ENCODE peak calls at places on chromosome 1, in five cellular contexts. One of them, this sample, is unnamed.
A peak's percentile ranks its signal among the peaks of the same experiment; 100 is the strongest.

GRCh38 chr1:112316254-112316653 is 79.8 kb upstream of the CTTNBP2NL start:
- DNase-seq in substantia nigra: no peak
- DNase-seq in tibial artery: no peak
- DNase-seq in T-helper 9 cell: no peak
- DNase-seq in renal cortical epithelial cell: no peak
- DNase-seq in this sample: no peak

GRCh38 chr1:89089962-89090361 is 25.0 kb upstream of the GBP1 start:
- DNase-seq in substantia nigra: no peak
- DNase-seq in tibial artery: no peak
- DNase-seq in T-helper 9 cell: no peak
- DNase-seq in renal cortical epithelial cell: no peak
- DNase-seq in this sample: no peak

GRCh38 chr1:95223110-95223509 is 10.9 kb upstream of the RWDD3 start:
- DNase-seq in substantia nigra: no peak
- DNase-seq in tibial artery: no peak
- DNase-seq in T-helper 9 cell: no peak
- DNase-seq in renal cortical epithelial cell: peak; percentile 55
- DNase-seq in this sample: no peak

GRCh38 chr1:202176949-202177927 is 16.4 kb upstream of the LGR6 start:
- DNase-seq in substantia nigra: no peak
- DNase-seq in tibial artery: no peak
- DNase-seq in T-helper 9 cell: no peak
- DNase-seq in renal cortical epithelial cell: no peak
- DNase-seq in this sample: no peak

GRCh38 chr1:25123551-25123950 is 108.8 kb downstream of the SYF2 start:
- DNase-seq in substantia nigra: no peak
- DNase-seq in tibial artery: no peak
- DNase-seq in T-helper 9 cell: no peak
- DNase-seq in renal cortical epithelial cell: peak; percentile 4
- DNase-seq in this sample: no peak

GRCh38 chr1:241203817-241204216 is 153.2 kb downstream of the RGS7 start:
- DNase-seq in substantia nigra: no peak
- DNase-seq in tibial artery: no peak
- DNase-seq in T-helper 9 cell: no peak
- DNase-seq in renal cortical epithelial cell: no peak
- DNase-seq in this sample: no peak

GRCh38 chr1:154431586-154432373 is 26.6 kb downstream of the IL6R start:
- DNase-seq in substantia nigra: no peak
- DNase-seq in tibial artery: no peak
- DNase-seq in T-helper 9 cell: no peak
- DNase-seq in renal cortical epithelial cell: peak; percentile 97
- DNase-seq in this sample: no peak

GRCh38 chr1:204093421-204093717 is 20.5 kb downstream of the SOX13 start:
- DNase-seq in substantia nigra: no peak
- DNase-seq in tibial artery: no peak
- DNase-seq in T-helper 9 cell: no peak
- DNase-seq in renal cortical epithelial cell: no peak
- DNase-seq in this sample: peak; percentile 85

GRCh38 chr1:107139833-107140702 is 771 bp upstream of the NTNG1 start:
- DNase-seq in substantia nigra: peak; percentile 53
- DNase-seq in tibial artery: peak; percentile 64
- DNase-seq in T-helper 9 cell: no peak
- DNase-seq in renal cortical epithelial cell: peak; percentile 81
- DNase-seq in this sample: no peak

GRCh38 chr1:233183226-233184020 is 112.1 kb downstream of the PCNX2 start:
- DNase-seq in substantia nigra: no peak
- DNase-seq in tibial artery: no peak
- DNase-seq in T-helper 9 cell: no peak
- DNase-seq in renal cortical epithelial cell: peak; percentile 38
- DNase-seq in this sample: no peak

GRCh38 chr1:45620588-45621500 is 3.0 kb downstream of the CCDC17 start:
- DNase-seq in substantia nigra: no peak
- DNase-seq in tibial artery: no peak
- DNase-seq in T-helper 9 cell: no peak
- DNase-seq in renal cortical epithelial cell: no peak
- DNase-seq in this sample: no peak

GRCh38 chr1:185419718-185420117 is 102.7 kb upstream of the IVNS1ABP start:
- DNase-seq in substantia nigra: no peak
- DNase-seq in tibial artery: no peak
- DNase-seq in T-helper 9 cell: no peak
- DNase-seq in renal cortical epithelial cell: peak; percentile 55
- DNase-seq in this sample: no peak

GRCh38 chr1:12159826-12160225 is 7.0 kb upstream of the TNFRSF1B start:
- DNase-seq in substantia nigra: no peak
- DNase-seq in tibial artery: no peak
- DNase-seq in T-helper 9 cell: peak; percentile 48
- DNase-seq in renal cortical epithelial cell: no peak
- DNase-seq in this sample: no peak

GRCh38 chr1:25245809-25246599 is 1.2 kb downstream of the RSRP1 start:
- DNase-seq in substantia nigra: no peak
- DNase-seq in tibial artery: no peak
- DNase-seq in T-helper 9 cell: no peak
- DNase-seq in renal cortical epithelial cell: peak; percentile 53
- DNase-seq in this sample: no peak

GRCh38 chr1:226884116-226884515 is 13.7 kb downstream of the PSEN2 start:
- DNase-seq in substantia nigra: no peak
- DNase-seq in tibial artery: peak; percentile 24
- DNase-seq in T-helper 9 cell: no peak
- DNase-seq in renal cortical epithelial cell: no peak
- DNase-seq in this sample: no peak

GRCh38 chr1:66294692-66295384 is 239.1 kb upstream of the SGIP1 start:
- DNase-seq in substantia nigra: no peak
- DNase-seq in tibial artery: no peak
- DNase-seq in T-helper 9 cell: no peak
- DNase-seq in renal cortical epithelial cell: peak; percentile 83
- DNase-seq in this sample: no peak

GRCh38 chr1:218587890-218588289 is 242.8 kb downstream of the TGFB2 start:
- DNase-seq in substantia nigra: no peak
- DNase-seq in tibial artery: no peak
- DNase-seq in T-helper 9 cell: no peak
- DNase-seq in renal cortical epithelial cell: no peak
- DNase-seq in this sample: no peak

GRCh38 chr1:109438798-109439297 is 12.6 kb upstream of the PSMA5 start:
- DNase-seq in substantia nigra: no peak
- DNase-seq in tibial artery: no peak
- DNase-seq in T-helper 9 cell: no peak
- DNase-seq in renal cortical epithelial cell: peak; percentile 96
- DNase-seq in this sample: no peak

GRCh38 chr1:18948913-18949688 is 7.4 kb downstream of the IFFO2 start:
- DNase-seq in substantia nigra: peak; percentile 49
- DNase-seq in tibial artery: peak; percentile 84
- DNase-seq in T-helper 9 cell: no peak
- DNase-seq in renal cortical epithelial cell: peak; percentile 41
- DNase-seq in this sample: no peak

GRCh38 chr1:219298581-219299148 is 125.0 kb downstream of the LYPLAL1 start:
- DNase-seq in substantia nigra: no peak
- DNase-seq in tibial artery: no peak
- DNase-seq in T-helper 9 cell: no peak
- DNase-seq in renal cortical epithelial cell: peak; percentile 40
- DNase-seq in this sample: no peak

GRCh38 chr1:2212542-2213491 is 15.3 kb upstream of the SKI start:
- DNase-seq in substantia nigra: peak; percentile 81
- DNase-seq in tibial artery: peak; percentile 98
- DNase-seq in T-helper 9 cell: no peak
- DNase-seq in renal cortical epithelial cell: peak; percentile 89
- DNase-seq in this sample: peak; percentile 54

GRCh38 chr1:27966402-27967105 is 6.8 kb downstream of the XKR8 start:
- DNase-seq in substantia nigra: no peak
- DNase-seq in tibial artery: no peak
- DNase-seq in T-helper 9 cell: no peak
- DNase-seq in renal cortical epithelial cell: no peak
- DNase-seq in this sample: no peak

GRCh38 chr1:224116131-224116530 is 2.2 kb downstream of the FBXO28 start:
- DNase-seq in substantia nigra: no peak
- DNase-seq in tibial artery: no peak
- DNase-seq in T-helper 9 cell: no peak
- DNase-seq in renal cortical epithelial cell: peak; percentile 88
- DNase-seq in this sample: no peak

GRCh38 chr1:180643693-180644092 is 11.9 kb downstream of the XPR1 start:
- DNase-seq in substantia nigra: peak; percentile 8
- DNase-seq in tibial artery: no peak
- DNase-seq in T-helper 9 cell: no peak
- DNase-seq in renal cortical epithelial cell: peak; percentile 76
- DNase-seq in this sample: no peak

GRCh38 chr1:82778612-82779011 is 977.9 kb downstream of the ADGRL2 start:
- DNase-seq in substantia nigra: no peak
- DNase-seq in tibial artery: no peak
- DNase-seq in T-helper 9 cell: no peak
- DNase-seq in renal cortical epithelial cell: peak; percentile 4
- DNase-seq in this sample: no peak

This sample was measured in Peyer's patch.